ENCODE peak calls at places on chromosomes 11 and 22, in six cellular contexts. One of them, this sample, is unnamed.

GRCh38 chr11:9600651-9601040 is 27.2 kb downstream of the WEE1 start:
- DNase-seq in Panc1: no peak
- DNase-seq in stomach: no peak
- DNase-seq in sigmoid colon: no peak
- DNase-seq in SK-N-SH: no peak
- DNase-seq in K562: no peak
- DNase-seq in this sample: no peak

GRCh38 chr11:95699631-95700470 is 89.7 kb downstream of the FAM76B start:
- DNase-seq in K562: no peak
- DNase-seq in Panc1: no peak
- DNase-seq in sigmoid colon: no peak
- DNase-seq in stomach: no peak
- DNase-seq in SK-N-SH: no peak
- DNase-seq in this sample: no peak

GRCh38 chr11:78573271-78574035 is 1.2 kb downstream of the NARS2 start:
- DNase-seq in Panc1: no peak
- DNase-seq in K562: no peak
- DNase-seq in stomach: no peak
- DNase-seq in sigmoid colon: no peak
- DNase-seq in SK-N-SH: no peak
- DNase-seq in this sample: no peak

GRCh38 chr11:47269829-47270305 is at the start of gene MADD:
- DNase-seq in K562: peak; percentile 96
- DNase-seq in Panc1: no peak
- DNase-seq in sigmoid colon: peak; percentile 94
- DNase-seq in SK-N-SH: peak; percentile 98
- DNase-seq in stomach: peak; percentile 89
- DNase-seq in this sample: peak; percentile 99

GRCh38 chr11:76208829-76209670 is 2.7 kb upstream of the WNT11 start:
- DNase-seq in stomach: peak; percentile 69
- DNase-seq in K562: no peak
- DNase-seq in Panc1: no peak
- DNase-seq in sigmoid colon: peak; percentile 86
- DNase-seq in SK-N-SH: peak; percentile 92
- DNase-seq in this sample: peak; percentile 95

GRCh38 chr22:47134222-47134621 is 371.8 kb downstream of the TBC1D22A start:
- DNase-seq in K562: no peak
- DNase-seq in Panc1: no peak
- DNase-seq in SK-N-SH: no peak
- DNase-seq in sigmoid colon: no peak
- DNase-seq in stomach: no peak
- DNase-seq in this sample: no peak

GRCh38 chr11:122733301-122733686 is 77.8 kb downstream of the UBASH3B start:
- DNase-seq in sigmoid colon: no peak
- DNase-seq in SK-N-SH: no peak
- DNase-seq in K562: no peak
- DNase-seq in Panc1: no peak
- DNase-seq in stomach: no peak
- DNase-seq in this sample: no peak

GRCh38 chr11:128482512-128483191 is 104.7 kb downstream of the ETS1 start:
- DNase-seq in sigmoid colon: peak; percentile 77
- DNase-seq in Panc1: no peak
- DNase-seq in SK-N-SH: no peak
- DNase-seq in stomach: no peak
- DNase-seq in K562: no peak
- DNase-seq in this sample: no peak

GRCh38 chr11:64450168-64450560 is 91.2 kb downstream of the RPS6KA4 start:
- DNase-seq in sigmoid colon: peak; percentile 12
- DNase-seq in stomach: no peak
- DNase-seq in SK-N-SH: no peak
- DNase-seq in Panc1: no peak
- DNase-seq in K562: no peak
- DNase-seq in this sample: no peak

GRCh38 chr22:35258144-35258988 is 1.1 kb downstream of the HMGXB4 start:
- DNase-seq in K562: peak; percentile 12
- DNase-seq in sigmoid colon: no peak
- DNase-seq in stomach: no peak
- DNase-seq in Panc1: no peak
- DNase-seq in SK-N-SH: peak; percentile 48
- DNase-seq in this sample: no peak

GRCh38 chr22:49861642-49862407 is 8.2 kb downstream of the ZBED4 start:
- DNase-seq in Panc1: no peak
- DNase-seq in sigmoid colon: no peak
- DNase-seq in SK-N-SH: peak; percentile 54
- DNase-seq in stomach: no peak
- DNase-seq in K562: no peak
- DNase-seq in this sample: peak; percentile 37

GRCh38 chr11:44793350-44794090 is 66.8 kb downstream of the TSPAN18 start:
- DNase-seq in K562: peak; percentile 27
- DNase-seq in stomach: no peak
- DNase-seq in SK-N-SH: peak; percentile 76
- DNase-seq in Panc1: no peak
- DNase-seq in sigmoid colon: no peak
- DNase-seq in this sample: peak; percentile 49

GRCh38 chr11:57324886-57325734 is at the start of gene TNKS1BP1:
- DNase-seq in K562: peak; percentile 90
- DNase-seq in SK-N-SH: peak; percentile 94
- DNase-seq in Panc1: no peak
- DNase-seq in stomach: peak; percentile 98
- DNase-seq in sigmoid colon: peak; percentile 99
- DNase-seq in this sample: peak; percentile 98

GRCh38 chr11:120391297-120391696 is 55.1 kb downstream of the ARHGEF12 start:
- DNase-seq in Panc1: no peak
- DNase-seq in K562: no peak
- DNase-seq in stomach: no peak
- DNase-seq in SK-N-SH: no peak
- DNase-seq in sigmoid colon: no peak
- DNase-seq in this sample: no peak

GRCh38 chr11:120273432-120273831 is 33.5 kb downstream of the POU2F3 start:
- DNase-seq in Panc1: no peak
- DNase-seq in K562: no peak
- DNase-seq in SK-N-SH: no peak
- DNase-seq in stomach: no peak
- DNase-seq in sigmoid colon: no peak
- DNase-seq in this sample: no peak

GRCh38 chr11:67118059-67118766 is 850 bp upstream of the KDM2A start:
- DNase-seq in Panc1: no peak
- DNase-seq in K562: peak; percentile 20
- DNase-seq in SK-N-SH: peak; percentile 40
- DNase-seq in sigmoid colon: peak; percentile 75
- DNase-seq in stomach: peak; percentile 48
- DNase-seq in this sample: peak; percentile 92

GRCh38 chr11:41050791-41051190 is 408.7 kb downstream of the LRRC4C start:
- DNase-seq in SK-N-SH: no peak
- DNase-seq in sigmoid colon: no peak
- DNase-seq in stomach: no peak
- DNase-seq in Panc1: no peak
- DNase-seq in K562: no peak
- DNase-seq in this sample: no peak

GRCh38 chr22:18022851-18023250 is 1.5 kb downstream of the MICAL3 start:
- DNase-seq in sigmoid colon: no peak
- DNase-seq in K562: no peak
- DNase-seq in Panc1: no peak
- DNase-seq in SK-N-SH: no peak
- DNase-seq in stomach: no peak
- DNase-seq in this sample: peak; percentile 8

GRCh38 chr22:48249721-48250268 is 1487.3 kb downstream of the TBC1D22A start:
- DNase-seq in SK-N-SH: no peak
- DNase-seq in K562: no peak
- DNase-seq in Panc1: no peak
- DNase-seq in stomach: no peak
- DNase-seq in sigmoid colon: peak; percentile 2
- DNase-seq in this sample: peak; percentile 7

GRCh38 chr22:35593885-35594470 is 23.2 kb downstream of the MB start:
- DNase-seq in Panc1: no peak
- DNase-seq in K562: no peak
- DNase-seq in SK-N-SH: no peak
- DNase-seq in sigmoid colon: no peak
- DNase-seq in stomach: no peak
- DNase-seq in this sample: peak; percentile 35

GRCh38 chr11:11451501-11452005 is 98.5 kb upstream of the CSNK2A3 start:
- DNase-seq in Panc1: no peak
- DNase-seq in sigmoid colon: no peak
- DNase-seq in stomach: no peak
- DNase-seq in SK-N-SH: no peak
- DNase-seq in K562: peak; percentile 28
- DNase-seq in this sample: no peak

GRCh38 chr22:22818861-22819855 is 68.5 kb upstream of the IGLL5 start:
- DNase-seq in SK-N-SH: no peak
- DNase-seq in K562: no peak
- DNase-seq in sigmoid colon: no peak
- DNase-seq in Panc1: no peak
- DNase-seq in stomach: no peak
- DNase-seq in this sample: peak; percentile 81

GRCh38 chr11:117117681-117118080 is 19.5 kb upstream of the SIK3 start:
- DNase-seq in Panc1: no peak
- DNase-seq in stomach: no peak
- DNase-seq in sigmoid colon: no peak
- DNase-seq in SK-N-SH: no peak
- DNase-seq in K562: no peak
- DNase-seq in this sample: no peak

DNA sequence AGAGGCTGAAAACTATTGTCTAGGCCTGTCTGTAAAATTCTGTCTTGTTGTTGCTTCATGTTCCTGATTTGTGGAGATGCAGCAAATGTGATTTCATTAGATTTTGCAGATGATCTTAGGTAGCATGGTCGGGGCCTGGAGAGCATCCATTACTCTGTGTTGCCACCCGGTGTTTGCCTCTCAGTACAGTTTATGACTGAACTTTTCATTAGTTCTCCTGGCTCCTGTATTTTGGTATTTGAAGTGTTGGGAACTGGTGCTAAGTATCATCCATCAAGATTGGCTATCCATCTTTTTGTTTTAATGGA is 7.7 kb downstream of the YWHAH start:
- DNase-seq in sigmoid colon: no peak
- DNase-seq in Panc1: no peak
- DNase-seq in stomach: no peak
- DNase-seq in K562: no peak
- DNase-seq in SK-N-SH: peak; percentile 36
- DNase-seq in this sample: no peak
- TF ChIP-seq CTCF in sigmoid colon: no peak
- TF ChIP-seq CTCF in Panc1: no peak
- TF ChIP-seq CTCF in stomach: no peak
- TF ChIP-seq CTCF in K562: no peak
- TF ChIP-seq CTCF in SK-N-SH: no peak
- TF ChIP-seq CTCF in this sample: no peak

GRCh38 chr11:118670063-118670462 is 9.4 kb downstream of the TREH start:
- DNase-seq in sigmoid colon: no peak
- DNase-seq in Panc1: no peak
- DNase-seq in SK-N-SH: no peak
- DNase-seq in stomach: no peak
- DNase-seq in K562: no peak
- DNase-seq in this sample: no peak

GRCh38 chr11:118663929-118664328 is 15.5 kb downstream of the TREH start:
- DNase-seq in stomach: no peak
- DNase-seq in SK-N-SH: no peak
- DNase-seq in K562: no peak
- DNase-seq in sigmoid colon: no peak
- DNase-seq in Panc1: no peak
- DNase-seq in this sample: no peak

GRCh38 chr11:118662401-118663271 is 16.8 kb downstream of the TREH start:
- DNase-seq in SK-N-SH: no peak
- DNase-seq in Panc1: no peak
- DNase-seq in stomach: no peak
- DNase-seq in K562: no peak
- DNase-seq in sigmoid colon: no peak
- DNase-seq in this sample: no peak

GRCh38 chr11:118663381-118663780 is 16.1 kb downstream of the TREH start:
- DNase-seq in K562: no peak
- DNase-seq in Panc1: no peak
- DNase-seq in sigmoid colon: no peak
- DNase-seq in stomach: no peak
- DNase-seq in SK-N-SH: no peak
- DNase-seq in this sample: no peak

DNA sequence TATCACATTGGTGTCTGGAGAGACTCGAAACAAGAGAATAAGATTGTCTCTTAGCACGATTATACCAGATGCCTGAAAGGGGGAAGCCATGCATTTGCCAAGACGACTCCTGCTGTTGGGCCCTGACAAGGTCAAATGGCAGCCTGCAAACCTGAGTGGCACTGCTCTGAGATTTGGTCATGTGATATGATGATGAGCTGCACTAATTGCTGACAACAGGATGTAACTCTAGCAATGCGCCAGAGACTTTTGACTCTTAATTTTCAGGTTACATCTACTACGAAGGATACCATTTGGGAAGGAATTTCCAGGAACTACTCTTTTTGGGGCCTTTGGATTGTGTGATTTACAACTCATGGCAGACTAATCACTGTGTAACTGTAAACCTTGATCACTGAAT is 13.1 kb downstream of the TREH start:
- DNase-seq in sigmoid colon: no peak
- DNase-seq in SK-N-SH: no peak
- DNase-seq in stomach: no peak
- DNase-seq in K562: no peak
- DNase-seq in Panc1: no peak
- DNase-seq in this sample: no peak
- TF ChIP-seq POLR2AphosphoS5 in sigmoid colon: no peak
- TF ChIP-seq POLR2AphosphoS5 in SK-N-SH: no peak
- TF ChIP-seq POLR2AphosphoS5 in stomach: no peak
- TF ChIP-seq POLR2AphosphoS5 in K562: no peak
- TF ChIP-seq POLR2AphosphoS5 in Panc1: no peak
- TF ChIP-seq POLR2AphosphoS5 in this sample: no peak

GRCh38 chr11:20759541-20759940 is 90.2 kb downstream of the NELL1 start:
- DNase-seq in Panc1: no peak
- DNase-seq in stomach: no peak
- DNase-seq in sigmoid colon: no peak
- DNase-seq in SK-N-SH: no peak
- DNase-seq in K562: no peak
- DNase-seq in this sample: no peak

GRCh38 chr11:20754957-20755356 is 85.6 kb downstream of the NELL1 start:
- DNase-seq in Panc1: no peak
- DNase-seq in SK-N-SH: peak; percentile 17
- DNase-seq in K562: peak; percentile 21
- DNase-seq in stomach: no peak
- DNase-seq in sigmoid colon: no peak
- DNase-seq in this sample: no peak
- TF ChIP-seq CTCF in Panc1: peak; percentile 24
- TF ChIP-seq CTCF in SK-N-SH: no peak
- TF ChIP-seq CTCF in K562: no peak
- TF ChIP-seq CTCF in stomach: no peak
- TF ChIP-seq CTCF in sigmoid colon: no peak
- TF ChIP-seq CTCF in this sample: no peak

DNA sequence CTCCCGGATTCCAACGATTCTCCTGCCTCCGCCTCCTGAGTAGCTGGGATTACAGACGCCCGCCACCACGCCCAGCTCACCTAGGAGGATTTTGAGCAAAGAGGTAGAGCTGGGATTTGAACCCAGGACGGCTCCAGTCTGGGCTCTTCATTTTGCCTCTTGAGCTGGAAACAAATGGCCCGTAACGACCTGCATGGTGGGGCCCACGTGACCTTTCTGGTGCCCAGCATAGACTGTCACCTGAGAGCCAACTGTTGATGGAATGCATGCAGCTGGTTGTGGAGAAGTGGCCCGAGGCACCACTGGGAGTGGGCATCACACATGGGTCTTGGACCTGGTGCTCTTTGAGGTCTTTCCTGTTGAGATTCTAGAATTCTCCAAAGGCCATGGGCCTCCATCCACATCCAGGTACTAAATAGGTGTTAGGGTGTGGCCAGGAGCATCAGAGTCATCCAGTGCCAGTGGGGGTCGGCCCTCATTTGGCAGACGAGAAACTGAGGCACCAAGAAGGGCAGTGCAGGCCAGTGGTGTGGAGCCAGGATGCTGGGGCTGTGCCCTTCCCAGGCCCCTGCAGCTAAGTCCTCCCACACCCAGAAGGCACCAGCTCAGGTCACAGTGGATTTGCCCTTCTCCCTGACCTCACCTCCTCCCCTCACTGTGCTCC is 3.9 kb downstream of the ATF4 start:
- DNase-seq in K562: no peak
- DNase-seq in stomach: no peak
- DNase-seq in Panc1: no peak
- DNase-seq in sigmoid colon: no peak
- DNase-seq in SK-N-SH: no peak
- DNase-seq in this sample: no peak
- TF ChIP-seq POLR2AphosphoS5 in K562: no peak
- TF ChIP-seq POLR2AphosphoS5 in stomach: no peak
- TF ChIP-seq POLR2AphosphoS5 in Panc1: no peak
- TF ChIP-seq POLR2AphosphoS5 in sigmoid colon: peak; percentile 10
- TF ChIP-seq POLR2AphosphoS5 in SK-N-SH: peak; percentile 51
- TF ChIP-seq POLR2AphosphoS5 in this sample: peak; percentile 24